ENCODE peak calls at places on chromosomes 5 and 9, in nine cellular contexts. C, F, X, N, D, U, V, A and Y are unnamed samples.

GRCh38 chr5:548256-548655 is 24.0 kb upstream of the SLC9A3 start:
- DNase-seq in N (no peak), F (no peak), X (no peak), D (peak), U (peak), A (peak), C (peak), V (no peak), Y (no peak)

GRCh38 chr5:81389015-81389414 is 4.9 kb downstream of the ACOT12 start:
- DNase-seq in F (no peak), D (no peak), C (no peak), A (no peak), X (no peak), N (no peak), V (no peak), U (no peak), Y (no peak)

GRCh38 chr5:133980652-133981051 is 12.2 kb upstream of the C5orf15 start:
- DNase-seq in F (no peak), D (no peak), A (no peak), N (no peak), X (no peak), U (no peak), V (no peak), C (no peak), Y (no peak)

GRCh38 chr5:149406203-149406978 is 27.3 kb upstream of the IL17B start:
- DNase-seq in A (no peak), X (no peak), C (peak), F (peak), U (no peak), N (no peak), V (peak), D (peak), Y (peak)

GRCh38 chr5:101897914-101898313 is 398.2 kb downstream of the SLCO4C1 start:
- DNase-seq in V (no peak), U (no peak), D (no peak), C (no peak), N (no peak), A (no peak), X (no peak), F (no peak), Y (no peak)

GRCh38 chr5:124859027-124859426 is 112.6 kb upstream of the ZNF608 start:
- DNase-seq in A (no peak), D (no peak), U (no peak), F (no peak), V (no peak), N (no peak), C (no peak), X (no peak), Y (no peak)

GRCh38 chr5:173396311-173396993 is 68.2 kb upstream of the STC2 start:
- DNase-seq in A (peak), F (no peak), U (no peak), N (no peak), D (no peak), C (no peak), X (no peak), V (no peak), Y (no peak)

GRCh38 chr9:86766912-86767311 is 180.4 kb downstream of the GAS1 start:
- DNase-seq in C (peak), D (no peak), N (no peak), V (peak), F (peak), A (no peak), X (no peak), U (peak), Y (peak)

GRCh38 chr9:127188396-127188795 is 66.0 kb upstream of the ANGPTL2 start:
- DNase-seq in A (no peak), U (no peak), D (no peak), C (no peak), X (no peak), N (no peak), F (no peak), V (no peak), Y (no peak)

GRCh38 chr5:59069438-59070079 is 486.7 kb downstream of the RAB3C start:
- DNase-seq in N (no peak), X (no peak), D (no peak), U (peak), V (peak), C (peak), A (no peak), F (peak), Y (peak)

GRCh38 chr9:133119039-133119438 is 2.0 kb downstream of the RALGDS start:
- DNase-seq in V (no peak), X (no peak), U (no peak), D (peak), F (no peak), C (no peak), A (no peak), N (no peak), Y (no peak)

GRCh38 chr5:24005384-24005783 is 498.0 kb downstream of the PRDM9 start:
- DNase-seq in X (no peak), C (no peak), V (no peak), N (no peak), U (no peak), F (no peak), A (no peak), D (no peak), Y (no peak)
- TF ChIP-seq CTCF in X (peak), C (no peak), V (no peak), N (no peak), U (peak), F (no peak), A (no peak), D (no peak), Y (no peak)

DNA sequence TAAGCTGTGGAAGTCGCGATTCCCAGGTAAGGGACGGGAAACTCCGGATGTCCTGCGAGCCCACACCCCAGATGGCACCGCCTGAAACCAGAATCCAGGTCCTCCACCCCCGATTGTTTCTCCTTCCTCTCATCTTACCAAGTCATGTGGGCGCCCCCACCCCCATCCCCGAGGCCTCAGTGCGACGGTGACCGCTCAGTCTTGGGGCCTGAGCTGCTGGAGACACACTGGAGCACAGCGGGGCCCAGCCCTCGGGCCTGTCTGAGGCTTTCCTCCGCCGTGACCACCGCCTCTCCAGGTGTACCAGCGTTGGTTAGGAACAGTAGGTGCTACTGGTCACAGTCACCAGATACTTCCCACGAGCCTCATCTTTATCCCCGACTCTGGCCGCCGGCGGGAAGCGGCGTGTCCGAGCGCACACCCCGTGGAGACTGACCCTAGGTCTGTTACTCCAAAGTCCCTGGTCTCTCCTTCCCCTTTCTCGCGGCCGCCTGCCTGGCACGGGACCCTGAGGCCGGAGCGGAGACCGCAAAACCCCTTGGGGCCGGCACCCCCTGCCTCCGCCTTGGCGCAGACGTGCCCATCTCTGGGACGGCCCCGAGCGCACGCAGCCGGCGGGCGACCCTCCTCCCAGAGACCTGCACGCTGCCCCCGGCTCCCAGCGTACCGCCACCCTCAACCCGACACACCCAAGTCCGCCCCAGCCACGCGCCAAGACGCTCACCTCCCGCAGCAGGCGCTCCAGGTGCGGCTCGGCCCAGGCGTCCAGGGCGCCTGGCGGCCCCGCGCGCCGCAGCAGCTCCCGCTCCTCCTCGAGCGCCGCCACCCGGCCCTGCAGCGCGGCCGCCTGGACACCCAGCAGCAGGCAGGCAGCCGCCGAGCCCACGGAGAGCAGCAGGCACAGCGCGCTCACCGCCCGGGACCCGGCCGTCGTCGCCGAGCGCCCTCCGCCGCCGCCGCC is 733 bp downstream of the COL23A1 start:
- DNase-seq in X (no peak), A (peak), V (peak), U (no peak), N (no peak), C (no peak), F (no peak), D (peak), Y (no peak)
- TF ChIP-seq CTCF in X (peak), A (no peak), V (no peak), U (peak), N (no peak), C (no peak), F (peak), D (peak), Y (no peak)

GRCh38 chr9:110765926-110766325 is 97.3 kb downstream of the MUSK start:
- DNase-seq in D (no peak), C (no peak), X (no peak), A (no peak), U (no peak), V (no peak), F (no peak), N (no peak), Y (no peak)

GRCh38 chr9:110762783-110763182 is 94.2 kb downstream of the MUSK start:
- DNase-seq in F (no peak), D (no peak), X (no peak), V (peak), C (no peak), U (no peak), A (no peak), N (no peak), Y (no peak)

GRCh38 chr9:110763568-110763967 is 95.0 kb downstream of the MUSK start:
- DNase-seq in A (no peak), D (no peak), V (no peak), U (peak), C (no peak), F (no peak), X (no peak), N (no peak), Y (no peak)

GRCh38 chr9:110767559-110768063 is 99.0 kb downstream of the MUSK start:
- DNase-seq in U (no peak), V (peak), X (no peak), D (peak), F (peak), A (no peak), N (no peak), C (no peak), Y (peak)

DNA sequence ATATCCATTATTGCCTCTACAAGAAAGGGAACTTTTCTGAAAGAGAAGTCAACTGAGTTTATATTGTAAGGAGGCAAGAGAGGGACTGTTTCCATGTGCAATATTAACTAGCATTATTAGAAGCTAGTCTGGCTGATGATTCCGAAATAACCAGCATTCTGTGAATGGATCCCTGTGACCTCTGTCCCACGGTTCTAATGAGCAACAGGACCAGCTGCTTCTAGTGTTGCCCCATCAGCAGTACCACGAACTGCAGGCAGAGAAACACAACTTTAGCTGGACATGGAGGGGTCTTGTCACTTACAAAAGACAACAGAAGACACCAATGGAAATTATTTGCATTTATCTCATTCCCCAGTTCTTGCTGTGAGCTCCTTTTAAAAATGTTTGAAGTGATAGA is 95.4 kb downstream of the MUSK start:
- DNase-seq in C (no peak), D (no peak), A (no peak), U (no peak), F (no peak), V (no peak), X (no peak), N (no peak), Y (no peak)
- TF ChIP-seq CTCF in C (no peak), D (no peak), A (no peak), U (no peak), F (no peak), V (no peak), X (no peak), N (no peak), Y (no peak)

GRCh38 chr9:23842531-23843129 is 16.6 kb upstream of the ELAVL2 start:
- DNase-seq in N (no peak), D (no peak), U (no peak), F (no peak), C (no peak), V (no peak), X (no peak), A (no peak), Y (no peak)
- TF ChIP-seq CTCF in N (no peak), D (no peak), U (peak), F (peak), C (no peak), V (no peak), X (peak), A (peak), Y (no peak)